ENCODE peak calls at places on chromosomes 12 and 14, in four cellular contexts. B, X, W and R are unnamed samples.

GRCh38 chr12:112870267-112870980 is 36.3 kb upstream of the OAS1 start:
- DNase-seq in W (no peak), B (no peak), X (no peak), R (no peak)

GRCh38 chr12:51900323-51900889 is 6.9 kb upstream of the ACVRL1 start:
- DNase-seq in B (no peak), W (no peak), X (no peak), R (no peak)

GRCh38 chr12:99043319-99043914 is 398.3 kb downstream of the APAF1 start:
- DNase-seq in X (no peak), W (peak), B (peak), R (no peak)

GRCh38 chr12:33450480-33450879 is 10.9 kb upstream of the SYT10 start:
- DNase-seq in B (no peak), W (no peak), X (no peak), R (no peak)

GRCh38 chr12:56487448-56488040 is 417 bp downstream of the GLS2 start:
- DNase-seq in B (no peak), W (no peak), X (no peak), R (peak)

GRCh38 chr12:86601550-86602308 is 345.5 kb upstream of the MGAT4C start:
- DNase-seq in W (peak), X (no peak), B (no peak), R (no peak)

GRCh38 chr14:64891839-64892375 is 12.2 kb upstream of the SPTB start:
- DNase-seq in X (no peak), B (no peak), W (no peak), R (no peak)

GRCh38 chr12:71371132-71371531 is 68.5 kb upstream of the LGR5 start:
- DNase-seq in B (no peak), W (no peak), X (no peak), R (no peak)

GRCh38 chr12:121697093-121697698 is 15.4 kb upstream of the TMEM120B start:
- DNase-seq in W (no peak), B (no peak), X (no peak), R (no peak)

GRCh38 chr14:65565948-65566347 is 153.4 kb downstream of the FUT8 start:
- DNase-seq in X (no peak), B (no peak), W (no peak), R (no peak)

GRCh38 chr14:68874746-68875155 is 81.9 kb upstream of the ZFP36L1 start:
- DNase-seq in W (no peak), B (peak), X (no peak), R (no peak)

GRCh38 chr12:108099085-108099484 is 30.0 kb upstream of the WSCD2 start:
- DNase-seq in B (no peak), W (no peak), X (no peak), R (no peak)

GRCh38 chr14:34120185-34120977 is 169.5 kb upstream of the EGLN3 start:
- DNase-seq in X (no peak), W (no peak), B (no peak), R (no peak)

GRCh38 chr12:46562625-46563228 is 190.2 kb upstream of the SLC38A2 start:
- DNase-seq in X (no peak), B (no peak), W (no peak), R (no peak)
- TF ChIP-seq POLR2A in X (no peak), B (no peak), W (no peak), R (no peak)

DNA sequence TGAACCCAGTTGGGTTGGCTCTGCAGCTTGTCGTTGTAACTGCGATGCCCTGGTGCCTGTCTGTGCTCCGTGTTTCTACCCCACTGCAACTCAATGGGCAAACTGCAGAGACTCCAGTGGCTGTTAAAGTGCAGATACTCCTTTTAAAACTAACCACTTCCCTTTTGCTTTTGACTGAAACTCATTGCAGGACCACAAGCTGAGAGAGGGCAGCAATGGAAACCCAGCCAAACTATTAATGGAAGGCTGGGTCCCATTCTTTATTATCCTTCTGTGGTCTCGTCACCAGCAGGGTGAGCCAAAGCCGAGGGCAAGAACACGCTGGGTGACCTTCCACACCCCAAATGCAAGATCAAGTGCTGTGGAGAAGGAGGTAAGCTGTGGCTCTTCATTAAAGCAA is 910.4 kb downstream of the VRK1 start:
- DNase-seq in X (no peak), W (no peak), B (no peak), R (no peak)
- H3K4me3 ChIP-seq in X (no peak), W (no peak), B (no peak), R (no peak)

GRCh38 chr12:57782608-57783465 is at the start of gene TSFM:
- DNase-seq in W (peak), X (peak), B (peak), R (peak)
- TF ChIP-seq POLR2A in W (no peak), X (peak), B (peak), R (no peak)

GRCh38 chr14:39050389-39050788 is 52.6 kb downstream of the SEC23A start:
- DNase-seq in B (no peak), X (no peak), W (no peak), R (no peak)
- H3K4me3 ChIP-seq in B (no peak), X (no peak), W (no peak), R (no peak)

GRCh38 chr14:50531595-50532501 is 521 bp downstream of the MAP4K5 start:
- DNase-seq in B (peak), X (peak), W (peak), R (peak)

GRCh38 chr14:50533806-50534205 is 1.4 kb upstream of the MAP4K5 start:
- DNase-seq in X (no peak), B (no peak), W (no peak), R (no peak)

GRCh38 chr14:50533314-50533705 is 941 bp upstream of the MAP4K5 start:
- DNase-seq in X (no peak), B (no peak), W (no peak), R (no peak)

GRCh38 chr14:50530794-50531193 is 1.6 kb downstream of the MAP4K5 start:
- DNase-seq in W (no peak), B (no peak), X (no peak), R (no peak)

GRCh38 chr14:50532502-50533313 is at the start of gene MAP4K5:
- DNase-seq in B (peak), X (peak), W (peak), R (peak)
- TF ChIP-seq POLR2A in B (peak), X (no peak), W (no peak), R (peak)

GRCh38 chr14:51860836-51861583 is 598 bp downstream of the GNG2 start:
- DNase-seq in X (no peak), B (no peak), W (no peak), R (no peak)
- H3K4me3 ChIP-seq in X (peak), B (peak), W (peak), R (no peak)